ENCODE peak calls at places on chromosomes 1 and 21, in eight cellular contexts. Y is NCI-H1105; M is putamen; Q is BE2C; K is stimulated activated CD4-positive, alpha-beta T cell treated with anti-CD3 and anti-CD28 coated beads, Interleukin-2, amount 100 ng/mL, for 48 hours; B is AG20443; R is CD4-positive, alpha-beta T cell; G is mucosa of descending colon. Z is an unnamed sample.

GRCh38 chr1:9233241-9233941 is 1.2 kb upstream of the H6PD start:
- DNase-seq in Y (no peak), M (no peak), Q (no peak), K (no peak), B (peak; percentile 82), R (no peak), G (peak; percentile 58), Z (no peak)

GRCh38 chr1:153805042-153805745 is 30.0 kb downstream of the SLC27A3 start:
- DNase-seq in Y (no peak), M (no peak), Q (no peak), K (peak; percentile 61), B (peak; percentile 88), R (peak; percentile 21), G (no peak), Z (peak; percentile 54)

GRCh38 chr21:45050786-45051489 is 23.4 kb upstream of the ADARB1 start:
- DNase-seq in Y (no peak), M (no peak), Q (no peak), K (no peak), B (peak; percentile 79), R (no peak), G (no peak), Z (no peak)

GRCh38 chr1:228206582-228207351 is 1.1 kb upstream of the OBSCN start:
- DNase-seq in Y (no peak), M (no peak), Q (no peak), K (no peak), B (no peak), R (no peak), G (no peak), Z (no peak)

GRCh38 chr1:228392111-228392936 is 14.3 kb downstream of the TRIM11 start:
- DNase-seq in Y (no peak), M (no peak), Q (no peak), K (no peak), B (no peak), R (no peak), G (no peak), Z (no peak)

GRCh38 chr1:6969762-6970161 is 184.5 kb downstream of the CAMTA1 start:
- DNase-seq in Y (no peak), M (no peak), Q (no peak), K (no peak), B (no peak), R (no peak), G (no peak), Z (no peak)

GRCh38 chr1:176090766-176091165 is 116.3 kb downstream of the COP1 start:
- DNase-seq in Y (no peak), M (no peak), Q (no peak), K (no peak), B (no peak), R (no peak), G (no peak), Z (no peak)

GRCh38 chr21:28229811-28230210 is 762.9 kb downstream of the LTN1 start:
- DNase-seq in Y (no peak), M (no peak), Q (no peak), K (no peak), B (peak; percentile 38), R (no peak), G (no peak), Z (no peak)

GRCh38 chr1:234737915-234738314 is 127.9 kb upstream of the IRF2BP2 start:
- DNase-seq in Y (peak; percentile 28), M (no peak), Q (no peak), K (no peak), B (no peak), R (no peak), G (no peak), Z (no peak)

GRCh38 chr1:238530209-238530851 is 639.6 kb upstream of the ZP4 start:
- DNase-seq in Y (no peak), M (no peak), Q (no peak), K (no peak), B (no peak), R (no peak), G (no peak), Z (no peak)

GRCh38 chr1:88462481-88463261 is 221.4 kb upstream of the PKN2 start:
- DNase-seq in Y (peak; percentile 63), M (peak; percentile 83), Q (peak; percentile 53), K (no peak), B (peak; percentile 72), R (no peak), G (peak; percentile 28), Z (peak; percentile 66)

GRCh38 chr1:161502641-161503393 is 2.4 kb upstream of the FCGR2A start:
- DNase-seq in Y (no peak), M (no peak), Q (no peak), K (no peak), B (no peak), R (no peak), G (no peak), Z (no peak)

GRCh38 chr1:2989976-2990375 is 31.3 kb upstream of the ACTRT2 start:
- DNase-seq in Y (no peak), M (no peak), Q (no peak), K (no peak), B (no peak), R (no peak), G (peak; percentile 7), Z (no peak)

GRCh38 chr1:206631085-206631509 is 4.2 kb upstream of the DYRK3 start:
- DNase-seq in Y (peak; percentile 36), M (no peak), Q (peak; percentile 81), K (no peak), B (peak; percentile 77), R (peak; percentile 2), G (peak; percentile 27), Z (peak; percentile 50)

GRCh38 chr21:42799516-42799915 is 79.8 kb downstream of the WDR4 start:
- DNase-seq in Y (no peak), M (no peak), Q (no peak), K (peak; percentile 13), B (no peak), R (no peak), G (no peak), Z (no peak)

GRCh38 chr1:240927815-240928214 is 315.9 kb upstream of the GREM2 start:
- DNase-seq in Y (no peak), M (no peak), Q (no peak), K (no peak), B (no peak), R (no peak), G (peak; percentile 14), Z (no peak)

GRCh38 chr1:170313306-170313705 is 167.5 kb downstream of the NTMT2 start:
- DNase-seq in Y (no peak), M (no peak), Q (no peak), K (no peak), B (peak; percentile 43), R (no peak), G (no peak), Z (no peak)

GRCh38 chr1:230167419-230167852 is 100.4 kb downstream of the GALNT2 start:
- DNase-seq in Y (no peak), M (no peak), Q (peak; percentile 48), K (peak; percentile 26), B (peak; percentile 29), R (peak; percentile 9), G (no peak), Z (no peak)

GRCh38 chr1:85393490-85393889 is 71.5 kb downstream of the DDAH1 start:
- DNase-seq in Y (no peak), M (no peak), Q (no peak), K (no peak), B (no peak), R (no peak), G (no peak), Z (no peak)

GRCh38 chr1:174040387-174040786 is 18.2 kb upstream of the RC3H1 start:
- DNase-seq in Y (peak; percentile 82), M (no peak), Q (peak; percentile 42), K (no peak), B (peak; percentile 37), R (no peak), G (no peak), Z (peak; percentile 27)

GRCh38 chr1:2110738-2111673 is 60.8 kb downstream of the PRKCZ start:
- DNase-seq in Y (no peak), M (no peak), Q (peak; percentile 7), K (no peak), B (no peak), R (no peak), G (peak; percentile 25), Z (no peak)

GRCh38 chr1:77378723-77379533 is 97.1 kb downstream of the AK5 start:
- DNase-seq in Y (no peak), M (no peak), Q (peak; percentile 5), K (no peak), B (no peak), R (no peak), G (no peak), Z (no peak)

GRCh38 chr1:10965621-10966226 is 46.7 kb upstream of the TARDBP start:
- DNase-seq in Y (no peak), M (no peak), Q (no peak), K (no peak), B (no peak), R (no peak), G (no peak), Z (no peak)

GRCh38 chr1:53621144-53621543 is 117.8 kb downstream of the GLIS1 start:
- DNase-seq in Y (no peak), M (no peak), Q (no peak), K (no peak), B (no peak), R (no peak), G (no peak), Z (no peak)

GRCh38 chr1:8520483-8520966 is 202.6 kb downstream of the SLC45A1 start:
- DNase-seq in Y (no peak), M (no peak), Q (no peak), K (no peak), B (no peak), R (no peak), G (no peak), Z (no peak)